ENCODE peak calls at places on chromosomes 11 and 22, in six cellular contexts. Z is CD4-positive, CD25-positive, alpha-beta regulatory T cell; C is neuronal stem cell; T is Peyer's patch; M is right cardiac atrium; K is DND-41. N is an unnamed sample.

GRCh38 chr11:47412152-47412746 is 3.9 kb downstream of the SLC39A13 start:
- DNase-seq in Z (peak; percentile 28), C (no peak), T (peak; percentile 67), M (no peak), K (peak; percentile 49), N (peak; percentile 40)

GRCh38 chr11:47842749-47843148 is 5.4 kb downstream of the NUP160 start:
- DNase-seq in Z (no peak), C (no peak), T (no peak), M (no peak), K (no peak), N (no peak)

GRCh38 chr11:126194121-126194543 is 17.3 kb downstream of the RPUSD4 start:
- DNase-seq in Z (no peak), C (peak; percentile 41), T (peak; percentile 72), M (no peak), K (peak; percentile 51), N (peak; percentile 58)

GRCh38 chr11:127919206-127920000 is 668.0 kb downstream of the ETS1 start:
- DNase-seq in Z (no peak), C (no peak), T (no peak), M (no peak), K (no peak), N (no peak)

GRCh38 chr22:19056951-19057401 is 65.2 kb downstream of the DGCR2 start:
- DNase-seq in Z (no peak), C (no peak), T (peak; percentile 34), M (no peak), K (no peak), N (no peak)

GRCh38 chr11:46130286-46130937 is 9.2 kb upstream of the PHF21A start:
- DNase-seq in Z (no peak), C (no peak), T (no peak), M (no peak), K (no peak), N (no peak)

GRCh38 chr11:9760180-9760550 is 96.3 kb downstream of the SWAP70 start:
- DNase-seq in Z (no peak), C (no peak), T (peak; percentile 82), M (peak; percentile 95), K (no peak), N (peak; percentile 92)

GRCh38 chr11:65781962-65782815 is 1.4 kb upstream of the AP5B1 start:
- DNase-seq in Z (no peak), C (no peak), T (no peak), M (no peak), K (no peak), N (no peak)

GRCh38 chr11:107140988-107141387 is 122.7 kb upstream of the GUCY1A2 start:
- DNase-seq in Z (no peak), C (no peak), T (no peak), M (no peak), K (no peak), N (no peak)

GRCh38 chr22:45903355-45904149 is 73.4 kb downstream of the WNT7B start:
- DNase-seq in Z (no peak), C (no peak), T (no peak), M (peak; percentile 50), K (no peak), N (no peak)

GRCh38 chr11:94513091-94513490 is 830 bp downstream of the C11orf97 start:
- DNase-seq in Z (no peak), C (no peak), T (peak; percentile 50), M (no peak), K (no peak), N (no peak)

GRCh38 chr11:87493516-87493915 is 455.8 kb downstream of the TMEM135 start:
- DNase-seq in Z (no peak), C (no peak), T (no peak), M (no peak), K (no peak), N (no peak)

GRCh38 chr11:78902771-78903507 is 328.3 kb upstream of the NARS2 start:
- DNase-seq in Z (no peak), C (no peak), T (no peak), M (no peak), K (no peak), N (peak; percentile 43)

GRCh38 chr11:1055990-1056771 is 18.5 kb upstream of the MUC2 start:
- DNase-seq in Z (no peak), C (no peak), T (peak; percentile 44), M (peak; percentile 12), K (no peak), N (no peak)

GRCh38 chr22:22881116-22882032 is 6.2 kb upstream of the IGLL5 start:
- DNase-seq in Z (no peak), C (no peak), T (peak; percentile 63), M (no peak), K (no peak), N (no peak)

GRCh38 chr11:80144932-80145612 is 704.2 kb upstream of the TENM4 start:
- DNase-seq in Z (no peak), C (no peak), T (no peak), M (no peak), K (no peak), N (no peak)

GRCh38 chr11:2511421-2512369 is 66.9 kb downstream of the KCNQ1 start:
- DNase-seq in Z (no peak), C (no peak), T (peak; percentile 45), M (peak; percentile 19), K (no peak), N (peak; percentile 15)

GRCh38 chr11:112355726-112356125 is 95.1 kb upstream of the PLET1 start:
- DNase-seq in Z (no peak), C (no peak), T (no peak), M (peak; percentile 32), K (peak; percentile 13), N (peak; percentile 59)

GRCh38 chr11:115984228-115984627 is 480.0 kb upstream of the CADM1 start:
- DNase-seq in Z (no peak), C (no peak), T (no peak), M (no peak), K (no peak), N (no peak)

GRCh38 chr22:46653596-46653995 is 33.4 kb downstream of the GRAMD4 start:
- DNase-seq in Z (no peak), C (no peak), T (peak; percentile 66), M (no peak), K (no peak), N (no peak)

GRCh38 chr22:41341990-41342389 is 39.8 kb upstream of the TEF start:
- DNase-seq in Z (no peak), C (no peak), T (no peak), M (no peak), K (peak; percentile 21), N (no peak)

GRCh38 chr11:115135936-115136335 is 368.3 kb downstream of the CADM1 start:
- DNase-seq in Z (no peak), C (no peak), T (no peak), M (no peak), K (no peak), N (no peak)

GRCh38 chr11:130092661-130093060 is 23.0 kb downstream of the APLP2 start:
- DNase-seq in Z (no peak), C (no peak), T (no peak), M (no peak), K (no peak), N (no peak)

GRCh38 chr11:1222491-1223345 is at the start of gene MUC5B:
- DNase-seq in Z (no peak), C (no peak), T (peak; percentile 47), M (peak; percentile 10), K (no peak), N (peak; percentile 37)

GRCh38 chr22:35172452-35172851 is 84.8 kb upstream of the HMGXB4 start:
- DNase-seq in Z (no peak), C (no peak), T (no peak), M (no peak), K (no peak), N (no peak)

GRCh38 chr11:115527534-115528125 is 23.4 kb upstream of the CADM1 start:
- DNase-seq in Z (no peak), C (peak; percentile 30), T (no peak), M (no peak), K (no peak), N (no peak)

GRCh38 chr11:57339305-57339704 is 1.2 kb downstream of the P2RX3 start:
- DNase-seq in Z (no peak), C (no peak), T (no peak), M (no peak), K (no peak), N (no peak)

GRCh38 chr11:67253872-67254624 is 12.2 kb upstream of the GRK2 start:
- DNase-seq in Z (no peak), C (no peak), T (no peak), M (no peak), K (no peak), N (no peak)

GRCh38 chr11:67242548-67242947 is 23.7 kb upstream of the GRK2 start:
- DNase-seq in Z (no peak), C (no peak), T (no peak), M (no peak), K (no peak), N (no peak)

GRCh38 chr11:21485011-21485410 is 707.9 kb upstream of the ANO5 start:
- DNase-seq in Z (no peak), C (no peak), T (no peak), M (no peak), K (no peak), N (no peak)
- H3K27ac ChIP-seq in Z (no peak overlapping the region), C (no peak overlapping the region), T (no peak overlapping the region), M (no peak overlapping the region), K (no peak overlapping the region), N (no peak overlapping the region)

GRCh38 chr11:119167933-119168332 is 592 bp upstream of the NLRX1 start:
- DNase-seq in Z (no peak), C (no peak), T (no peak), M (no peak), K (no peak), N (no peak)
- H3K27ac ChIP-seq in Z (peak overlapping the region; percentile 70), C (no peak overlapping the region), T (no peak overlapping the region), M (no peak overlapping the region), K (peak overlapping the region; percentile 76), N (no peak overlapping the region)

GRCh38 chr22:37373451-37373850 is 53.8 kb downstream of the ELFN2 start:
- DNase-seq in Z (no peak), C (no peak), T (no peak), M (no peak), K (no peak), N (no peak)

GRCh38 chr22:37370306-37370979 is 56.8 kb downstream of the ELFN2 start:
- DNase-seq in Z (no peak), C (no peak), T (peak; percentile 54), M (peak; percentile 24), K (peak; percentile 9), N (no peak)

GRCh38 chr22:37371491-37371890 is 55.8 kb downstream of the ELFN2 start:
- DNase-seq in Z (no peak), C (no peak), T (no peak), M (no peak), K (no peak), N (peak; percentile 25)

GRCh38 chr22:37369536-37369935 is 57.7 kb downstream of the ELFN2 start:
- DNase-seq in Z (no peak), C (no peak), T (no peak), M (no peak), K (no peak), N (no peak)

GRCh38 chr22:37371911-37372310 is 55.4 kb downstream of the ELFN2 start:
- DNase-seq in Z (no peak), C (no peak), T (no peak), M (no peak), K (no peak), N (no peak)
- H3K27ac ChIP-seq in Z (no peak overlapping the region), C (no peak overlapping the region), T (no peak overlapping the region), M (no peak overlapping the region), K (no peak overlapping the region), N (no peak overlapping the region)

DNA sequence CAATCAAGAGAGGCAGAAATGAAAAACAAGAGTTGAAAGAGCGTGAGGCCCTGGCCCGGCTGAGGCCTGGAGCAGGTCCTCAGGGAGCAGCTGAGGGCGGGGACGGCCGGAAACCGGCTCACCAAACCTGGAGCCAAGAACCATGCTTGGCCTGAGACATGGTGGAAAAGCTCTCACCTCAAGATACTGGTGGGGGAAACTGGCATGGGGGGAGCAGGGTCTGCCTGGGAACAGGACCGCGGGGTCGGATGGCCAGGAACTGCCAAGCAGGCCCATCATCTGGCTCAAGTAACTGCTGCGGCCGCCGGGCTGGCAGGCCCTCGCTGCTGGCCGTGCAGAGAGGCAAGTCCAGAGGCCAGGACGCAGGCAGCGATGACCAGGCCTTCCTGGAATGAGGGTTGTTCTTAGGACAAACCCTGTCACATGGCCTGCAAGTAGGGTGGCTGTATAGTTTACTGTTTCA is 18.9 kb upstream of the WNT11 start:
- DNase-seq in Z (no peak), C (no peak), T (no peak), M (peak; percentile 74), K (no peak), N (no peak)
- H3K27ac ChIP-seq in Z (no peak overlapping the region), C (no peak overlapping the region), T (no peak overlapping the region), M (peak overlapping the region; percentile 55), K (no peak overlapping the region), N (no peak overlapping the region)